ENCODE peak calls at places on chromosome 14, in five cellular contexts. E, U, Y, I and M are unnamed samples.

GRCh38 chr14:102806447-102806846 is 29.2 kb downstream of the TRAF3 start:
- DNase-seq in E (no peak), U (no peak), Y (no peak), I (no peak), M (no peak)

GRCh38 chr14:89249296-89249565 is 167.8 kb downstream of the FOXN3 start:
- DNase-seq in E (no peak), U (no peak), Y (peak; percentile 18), I (no peak), M (no peak)

GRCh38 chr14:61420326-61420725 is 98.9 kb downstream of the PRKCH start:
- DNase-seq in E (no peak), U (no peak), Y (peak; percentile 5), I (no peak), M (no peak)

GRCh38 chr14:43894534-43894933 is 612.5 kb downstream of the FSCB start:
- DNase-seq in E (no peak), U (no peak), Y (peak; percentile 0), I (no peak), M (peak; percentile 34)

GRCh38 chr14:71803539-71804260 is 128.5 kb upstream of the RGS6 start:
- DNase-seq in E (no peak), U (peak; percentile 10), Y (peak; percentile 68), I (no peak), M (no peak)

GRCh38 chr14:50521912-50522341 is 10.4 kb downstream of the MAP4K5 start:
- DNase-seq in E (no peak), U (no peak), Y (peak; percentile 62), I (no peak), M (no peak)

GRCh38 chr14:99786423-99787051 is 6.7 kb upstream of the EML1 start:
- DNase-seq in E (no peak), U (no peak), Y (no peak), I (no peak), M (no peak)

GRCh38 chr14:52400846-52401245 is 86.7 kb downstream of the PTGER2 start:
- DNase-seq in E (no peak), U (no peak), Y (no peak), I (no peak), M (no peak)

GRCh38 chr14:104929268-104930230 is 4.9 kb downstream of the PLD4 start:
- DNase-seq in E (no peak), U (no peak), Y (no peak), I (no peak), M (no peak)

GRCh38 chr14:32611752-32612151 is 282.7 kb downstream of the AKAP6 start:
- DNase-seq in E (no peak), U (no peak), Y (peak; percentile 80), I (no peak), M (no peak)

GRCh38 chr14:80364274-80364673 is 153.0 kb upstream of the DIO2 start:
- DNase-seq in E (no peak), U (peak; percentile 14), Y (peak; percentile 21), I (no peak), M (no peak)

GRCh38 chr14:102749833-102750775 is 27.1 kb upstream of the TRAF3 start:
- DNase-seq in E (no peak), U (no peak), Y (no peak), I (no peak), M (no peak)

GRCh38 chr14:82342596-82342995 is 808.9 kb upstream of the SEL1L start:
- DNase-seq in E (no peak), U (no peak), Y (no peak), I (no peak), M (no peak)

GRCh38 chr14:34354556-34354955 is 107.5 kb downstream of the SPTSSA start:
- DNase-seq in E (no peak), U (no peak), Y (no peak), I (no peak), M (no peak)

GRCh38 chr14:50734950-50735697 is 67.0 kb upstream of the SAV1 start:
- DNase-seq in E (no peak), U (no peak), Y (no peak), I (no peak), M (no peak)

GRCh38 chr14:100525615-100526014 is 61.6 kb downstream of the BEGAIN start:
- DNase-seq in E (peak; percentile 48), U (no peak), Y (no peak), I (no peak), M (no peak)

GRCh38 chr14:101731187-101732080 is 30.1 kb upstream of the PPP2R5C start:
- DNase-seq in E (peak; percentile 77), U (peak; percentile 73), Y (peak; percentile 41), I (peak; percentile 92), M (no peak)
- TF ChIP-seq POLR2A in E (no peak), U (no peak), Y (no peak), I (no peak), M (no peak)

GRCh38 chr14:95033851-95034622 is 123.3 kb downstream of the DICER1 start:
- DNase-seq in E (peak; percentile 40), U (no peak), Y (no peak), I (no peak), M (no peak)
- TF ChIP-seq POLR2A in E (no peak), U (no peak), Y (no peak), I (no peak), M (no peak)

DNA sequence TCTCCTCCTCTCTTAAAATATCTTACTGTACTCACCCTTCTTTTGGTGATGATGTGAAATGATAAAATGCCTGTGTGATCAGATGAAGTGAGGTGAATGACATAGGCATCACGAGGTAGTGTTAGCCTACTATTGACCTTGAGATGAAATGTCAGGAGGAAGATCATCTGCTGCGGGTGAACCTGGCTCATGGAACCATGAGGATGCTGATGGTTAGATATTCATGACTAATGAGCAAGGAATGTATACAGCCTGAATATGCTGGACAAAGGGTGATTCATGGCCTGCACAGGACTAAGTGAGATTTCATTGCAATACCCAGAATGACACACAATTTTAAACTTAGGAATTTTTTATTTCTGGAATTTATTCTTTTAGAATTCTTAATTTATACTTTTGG is 89.6 kb downstream of the DAAM1 start:
- DNase-seq in E (no peak), U (peak; percentile 67), Y (peak; percentile 94), I (no peak), M (peak; percentile 47)
- TF ChIP-seq POLR2A in E (no peak), U (no peak), Y (no peak), I (no peak), M (no peak)

DNA sequence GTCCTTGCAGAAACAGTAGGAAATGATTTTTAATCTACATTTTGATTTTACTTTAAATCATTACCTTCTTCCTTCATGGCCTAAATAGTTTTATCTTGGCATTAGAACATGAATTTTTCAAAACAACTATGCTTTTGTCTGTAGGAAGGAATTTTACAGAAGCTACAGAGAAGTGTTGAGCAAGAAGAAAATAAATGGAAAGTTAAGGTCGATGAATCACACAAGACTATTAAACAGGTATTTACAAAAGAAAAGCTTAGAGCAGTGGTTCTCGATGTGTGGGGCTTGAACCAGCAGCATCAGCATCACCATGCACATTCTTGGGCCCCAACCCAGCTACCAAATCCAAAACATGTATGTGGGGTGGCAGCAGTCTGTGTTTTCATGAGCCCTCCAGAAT is 91.6 kb downstream of the KTN1 start:
- DNase-seq in E (no peak), U (no peak), Y (peak; percentile 37), I (no peak), M (no peak)
- TF ChIP-seq POLR2A in E (no peak), U (no peak), Y (no peak), I (no peak), M (no peak)

DNA sequence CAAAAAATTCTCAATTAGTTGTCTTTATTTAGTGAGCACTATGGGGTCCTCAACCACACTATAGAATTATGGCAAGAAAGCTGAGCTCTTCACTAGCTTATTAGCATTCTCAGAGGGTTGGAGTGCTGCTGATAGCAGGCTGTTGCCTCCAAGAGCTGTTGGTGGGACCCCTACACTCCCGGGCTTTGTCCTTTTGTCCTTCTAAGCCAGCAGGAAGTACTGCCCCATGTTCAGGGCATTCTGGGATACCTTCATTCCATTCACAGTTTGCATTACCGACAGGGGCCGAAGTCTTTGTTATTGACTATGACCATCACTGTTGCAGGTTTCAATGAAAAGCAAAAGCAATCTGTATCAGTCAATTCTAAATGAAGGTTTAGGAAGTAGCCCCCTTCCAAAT is 89.5 kb upstream of the OTX2 start:
- DNase-seq in E (no peak), U (no peak), Y (no peak), I (no peak), M (no peak)
- TF ChIP-seq POLR2A in E (no peak), U (no peak), Y (no peak), I (no peak), M (no peak)

GRCh38 chr14:74612346-74613021 is 447 bp upstream of the LTBP2 start:
- DNase-seq in E (peak; percentile 86), U (peak; percentile 55), Y (peak; percentile 72), I (peak; percentile 80), M (peak; percentile 93)
- TF ChIP-seq POLR2A in E (no peak), U (no peak), Y (no peak), I (no peak), M (no peak)

GRCh38 chr14:63641473-63642228 is at the start of gene WDR89:
- DNase-seq in E (peak; percentile 99), U (peak; percentile 98), Y (peak; percentile 100), I (peak; percentile 99), M (peak; percentile 99)
- TF ChIP-seq POLR2A in E (peak; percentile 46), U (peak; percentile 85), Y (peak; percentile 65), I (peak; percentile 66), M (peak; percentile 94)

GRCh38 chr14:96501746-96502620 is at the start of gene PAPOLA:
- DNase-seq in E (peak; percentile 96), U (peak; percentile 89), Y (peak; percentile 95), I (peak; percentile 96), M (peak; percentile 98)
- TF ChIP-seq POLR2A in E (peak; percentile 63), U (peak; percentile 54), Y (peak; percentile 93), I (peak; percentile 78), M (peak; percentile 96)

DNA sequence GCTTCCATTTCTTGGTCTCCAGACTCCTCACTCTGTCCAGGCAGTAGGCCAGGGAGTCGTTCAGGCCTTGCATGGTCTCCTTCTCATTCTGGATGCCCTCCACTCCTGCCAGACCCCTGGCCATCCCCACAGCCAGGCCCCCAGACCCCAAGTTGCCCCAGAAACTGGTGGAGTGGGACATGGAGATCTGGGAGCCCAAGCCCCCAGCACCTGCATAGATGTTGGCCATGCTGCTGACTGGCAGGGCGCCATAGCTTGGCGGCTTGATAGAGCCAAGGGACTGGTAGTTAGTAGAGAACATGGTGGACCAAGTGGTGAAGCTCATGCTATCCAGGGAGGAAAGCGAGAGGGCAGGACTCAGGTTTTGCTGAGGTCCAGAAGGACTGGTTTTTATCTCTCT is 21.2 kb upstream of the INSM2 start:
- DNase-seq in E (no peak), U (no peak), Y (no peak), I (no peak), M (no peak)
- TF ChIP-seq POLR2A in E (no peak), U (no peak), Y (no peak), I (no peak), M (no peak)